ENCODE peak calls at places on chromosomes 12 and 14, in four cellular contexts. A is GM12878, L is Peyer's patch, B is lung. X is an unnamed sample.
A peak's percentile ranks its signal among the peaks of the same experiment; 100 is the strongest.

GRCh38 chr12:26630546-26631027 is 202.4 kb downstream of the ITPR2 start:
- DNase-seq in A (no peak), B (no peak), L (no peak), X (no peak)

GRCh38 chr14:103057372-103058208 is at the start of gene CDC42BPB:
- DNase-seq in A (no peak), B (peak; percentile 85), L (peak; percentile 90), X (peak; percentile 96)

GRCh38 chr12:7190268-7191055 is 976 bp downstream of the PEX5 start:
- DNase-seq in B (no peak), A (no peak), L (peak; percentile 55), X (peak; percentile 21)

GRCh38 chr14:41922014-41922413 is 315.3 kb downstream of the LRFN5 start:
- DNase-seq in A (no peak), B (no peak), L (no peak), X (no peak)

GRCh38 chr12:76583301-76583700 is 23.7 kb upstream of the OSBPL8 start:
- DNase-seq in L (no peak), B (no peak), A (no peak), X (no peak)

GRCh38 chr14:94989946-94990345 is 167.4 kb downstream of the DICER1 start:
- DNase-seq in B (no peak), A (no peak), L (no peak), X (no peak)

GRCh38 chr12:120711411-120711810 is 1.2 kb downstream of the UNC119B start:
- DNase-seq in B (no peak), L (no peak), A (no peak), X (no peak)

GRCh38 chr12:57837779-57838562 is 8.6 kb downstream of the CTDSP2 start:
- DNase-seq in B (peak; percentile 82), A (no peak), L (no peak), X (peak; percentile 55)

GRCh38 chr14:59919582-59920377 is at the start of gene LRRC9:
- DNase-seq in B (peak; percentile 53), A (no peak), L (peak; percentile 72), X (peak; percentile 90)

GRCh38 chr14:62655161-62655560 is 390.1 kb downstream of the KCNH5 start:
- DNase-seq in B (no peak), A (no peak), L (no peak), X (no peak)

GRCh38 chr12:8544295-8544694 is 3.6 kb upstream of the CLEC4E start:
- DNase-seq in A (peak; percentile 40), L (peak; percentile 86), B (peak; percentile 65), X (peak; percentile 80)

GRCh38 chr12:119072463-119072862 is 91.1 kb downstream of the SRRM4 start:
- DNase-seq in A (no peak), B (no peak), L (no peak), X (no peak)

GRCh38 chr12:22002430-22002829 is 43.6 kb upstream of the CMAS start:
- DNase-seq in L (no peak), B (no peak), A (no peak), X (no peak)

GRCh38 chr14:104283197-104284106 is 145.1 kb downstream of the KIF26A start:
- DNase-seq in B (no peak), L (no peak), A (no peak), X (no peak)

GRCh38 chr12:52050116-52050770 is 999 bp upstream of the NR4A1 start:
- DNase-seq in L (no peak), B (no peak), A (no peak), X (no peak)

GRCh38 chr14:72882047-72882446 is 11.9 kb downstream of the DPF3 start:
- DNase-seq in B (no peak), A (no peak), L (no peak), X (no peak)

GRCh38 chr14:81400202-81400678 is at the start of gene STON2:
- DNase-seq in B (no peak), A (no peak), L (peak; percentile 58), X (peak; percentile 33)

GRCh38 chr12:103505371-103506236 is 9.8 kb upstream of the C12orf42 start:
- DNase-seq in A (peak; percentile 98), B (no peak), L (no peak), X (no peak)

GRCh38 chr14:21098134-21098891 is at the start of gene ZNF219:
- DNase-seq in A (no peak), L (peak; percentile 73), B (peak; percentile 66), X (peak; percentile 81)

GRCh38 chr12:69008510-69008909 is 75.5 kb upstream of the CPM start:
- DNase-seq in A (no peak), B (no peak), L (no peak), X (no peak)

GRCh38 chr12:109578330-109578927 is 4.8 kb downstream of the MVK start:
- DNase-seq in B (no peak), L (no peak), A (no peak), X (no peak)

GRCh38 chr12:110165540-110166159 is 41.5 kb downstream of the IFT81 start:
- DNase-seq in A (peak; percentile 26), L (no peak), B (no peak), X (peak; percentile 9)

GRCh38 chr14:56333361-56334279 is 215.4 kb downstream of the PELI2 start:
- DNase-seq in L (no peak), B (no peak), A (no peak), X (no peak)

GRCh38 chr12:118103601-118104382 is at the start of gene VSIG10:
- DNase-seq in B (peak; percentile 75), A (no peak), L (peak; percentile 86), X (peak; percentile 74)

GRCh38 chr12:26787125-26787495 is 45.9 kb downstream of the ITPR2 start:
- DNase-seq in A (no peak), L (no peak), B (no peak), X (peak; percentile 68)

GRCh38 chr14:76595266-76595665 is 166.0 kb upstream of the VASH1 start:
- DNase-seq in L (no peak), B (no peak), A (no peak), X (no peak)

GRCh38 chr14:36477266-36477665 is 42.8 kb downstream of the NKX2-1 start:
- DNase-seq in A (no peak), L (no peak), B (no peak), X (no peak)

GRCh38 chr14:40691066-40691465 is 915.6 kb upstream of the LRFN5 start:
- DNase-seq in A (no peak), L (no peak), B (no peak), X (no peak)

GRCh38 chr12:19988457-19988856 is 379.9 kb upstream of the PDE3A start:
- DNase-seq in B (no peak), L (no peak), A (no peak), X (no peak)

DNA sequence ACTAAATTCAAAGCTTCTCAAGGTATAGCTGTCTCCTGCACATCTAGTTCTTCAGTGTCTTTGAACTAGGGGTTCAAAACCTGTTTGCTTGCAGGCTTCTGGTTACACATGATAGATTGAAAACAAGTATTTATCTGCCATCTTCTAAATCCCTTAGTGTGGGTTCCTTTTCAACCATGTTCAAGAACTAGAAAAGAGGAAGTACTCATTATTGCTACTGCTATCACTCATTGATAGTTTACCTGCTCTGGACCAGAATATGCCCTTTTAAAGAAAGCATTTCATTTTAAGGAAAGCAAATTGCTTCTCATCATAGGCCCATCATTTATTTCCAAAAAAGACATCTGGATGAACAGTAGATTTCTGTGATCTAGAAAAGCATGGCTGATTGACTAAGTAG is 37.1 kb upstream of the VSX2 start:
- DNase-seq in L (no peak), A (no peak), B (no peak), X (no peak)
- H3K36me3 ChIP-seq in L (no peaks in the 10 kb centered on the region), A (peaks cover 3% of the 10 kb centered on the region), B (peaks cover 12% of the 10 kb centered on the region), X (no peaks in the 10 kb centered on the region)

DNA sequence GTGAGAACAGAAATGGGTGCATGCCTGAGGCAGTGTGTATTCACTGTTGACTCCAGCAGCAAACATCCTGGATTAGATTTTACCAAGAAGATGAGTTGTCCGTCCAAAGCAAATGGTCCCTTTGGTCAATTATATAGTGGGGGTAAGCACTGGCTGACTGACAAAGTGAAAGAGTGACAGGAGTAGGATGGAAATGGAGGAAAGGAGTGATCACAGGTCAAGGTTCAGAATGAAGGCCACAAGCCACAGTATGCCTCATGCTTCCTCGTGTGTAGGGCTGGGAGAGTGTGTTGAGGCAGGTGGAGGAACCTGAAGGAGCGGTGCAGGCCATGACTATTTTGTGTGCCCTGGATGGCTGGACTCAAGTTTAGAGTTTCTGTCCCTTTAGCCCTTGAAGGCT is 14.3 kb downstream of the DHRS2 start:
- DNase-seq in A (no peak), L (no peak), B (no peak), X (no peak)
- H3K27ac ChIP-seq in A (no peak overlapping the region), L (no peak overlapping the region), B (no peak overlapping the region), X (no peak overlapping the region)

GRCh38 chr12:56107242-56107641 is 2.9 kb downstream of the PA2G4 start:
- DNase-seq in A (no peak), L (no peak), B (no peak), X (no peak)
- H3K36me3 ChIP-seq in A (peaks cover 17% of the 10 kb centered on the region), L (peaks cover 5% of the 10 kb centered on the region), B (peaks cover 23% of the 10 kb centered on the region), X (peaks cover 44% of the 10 kb centered on the region)

DNA sequence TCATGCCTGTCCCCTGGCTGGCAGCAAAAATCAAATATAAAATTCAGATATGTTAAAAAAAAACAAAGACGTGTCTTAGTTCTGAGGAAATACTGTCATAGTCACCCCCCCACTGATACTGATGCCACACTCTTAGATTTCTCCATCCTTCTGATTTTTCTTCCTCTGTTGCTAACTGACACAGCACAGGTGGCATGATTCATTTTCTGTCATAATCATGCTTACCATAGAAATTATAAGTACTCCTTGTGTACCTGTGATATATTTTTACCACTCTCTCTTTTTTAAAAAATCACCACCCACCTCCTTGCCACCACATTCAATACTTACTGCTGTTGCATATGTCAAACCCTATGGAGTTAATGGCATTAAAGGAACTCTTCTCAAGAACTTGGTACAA is 209.2 kb downstream of the PPM1H start:
- DNase-seq in L (no peak), A (no peak), B (no peak), X (no peak)
- H3K27ac ChIP-seq in L (no peak overlapping the region), A (no peak overlapping the region), B (no peak overlapping the region), X (no peak overlapping the region)